ENCODE peak calls at places on chromosomes 12 and 14, in six cellular contexts. D is OCI-LY7, Q is neural progenitor cell, C is hepatocyte, Y is MM.1S, E is HCT116. P is an unnamed sample.

GRCh38 chr12:2877959-2878732 is 1.1 kb downstream of the RHNO1 start:
- DNase-seq in Y (no peak), E (no peak), C (peak; percentile 45), Q (peak; percentile 78), D (peak; percentile 54), P (peak; percentile 62)

GRCh38 chr12:62621239-62621638 is 154.6 kb downstream of the MON2 start:
- DNase-seq in Q (no peak), Y (no peak), C (no peak), D (no peak), E (no peak), P (no peak)

GRCh38 chr12:19382111-19382526 is 57.2 kb upstream of the AEBP2 start:
- DNase-seq in C (peak; percentile 32), Y (peak; percentile 25), D (no peak), E (no peak), Q (peak; percentile 16), P (peak; percentile 82)

GRCh38 chr14:100282766-100283419 is 23.4 kb downstream of the SLC25A29 start:
- DNase-seq in E (no peak), D (no peak), C (no peak), Q (no peak), Y (no peak), P (no peak)

GRCh38 chr12:132398386-132398991 is 69.1 kb upstream of the GALNT9 start:
- DNase-seq in E (no peak), D (no peak), Q (no peak), C (no peak), Y (no peak), P (no peak)

GRCh38 chr12:108377260-108377659 is 38.1 kb upstream of the CMKLR1 start:
- DNase-seq in C (no peak), Q (no peak), Y (no peak), E (no peak), D (no peak), P (no peak)

GRCh38 chr12:93857279-93857894 is 180.2 kb downstream of the CRADD start:
- DNase-seq in Q (no peak), Y (no peak), D (no peak), E (no peak), C (no peak), P (peak; percentile 76)

GRCh38 chr12:31339831-31340622 is 14.1 kb upstream of the SINHCAF start:
- DNase-seq in C (no peak), D (no peak), E (no peak), Y (no peak), Q (no peak), P (no peak)

GRCh38 chr12:95829395-95829794 is 29.4 kb upstream of the SNRPF start:
- DNase-seq in Q (no peak), C (no peak), Y (no peak), D (no peak), E (no peak), P (no peak)

GRCh38 chr12:104952816-104953215 is 5.3 kb downstream of the SLC41A2 start:
- DNase-seq in D (no peak), Y (no peak), E (no peak), C (no peak), Q (no peak), P (no peak)

GRCh38 chr14:59249029-59249428 is 60.6 kb downstream of the DAAM1 start:
- DNase-seq in Y (no peak), Q (peak; percentile 7), C (no peak), E (no peak), D (no peak), P (no peak)

GRCh38 chr14:96037891-96038557 is 1.1 kb upstream of the C14orf132 start:
- DNase-seq in D (no peak), E (peak; percentile 74), C (no peak), Q (no peak), Y (no peak), P (peak; percentile 77)

GRCh38 chr12:101327054-101327453 is 47.1 kb downstream of the UTP20 start:
- DNase-seq in Q (no peak), Y (no peak), D (no peak), E (no peak), C (no peak), P (no peak)

GRCh38 chr14:70514168-70515069 is 20.4 kb downstream of the ADAM20 start:
- DNase-seq in E (no peak), D (no peak), C (no peak), Y (no peak), Q (no peak), P (no peak)

GRCh38 chr14:32709072-32709471 is 229.6 kb upstream of the NPAS3 start:
- DNase-seq in E (no peak), Y (no peak), C (peak; percentile 24), D (no peak), Q (no peak), P (peak; percentile 90)

GRCh38 chr14:25042362-25043299 is 7.3 kb downstream of the STXBP6 start:
- DNase-seq in C (peak; percentile 79), Y (no peak), D (no peak), E (no peak), Q (peak; percentile 67), P (peak; percentile 72)

GRCh38 chr14:50113381-50113811 is 3.0 kb downstream of the VCPKMT start:
- DNase-seq in C (no peak), Q (no peak), D (no peak), Y (peak; percentile 30), E (no peak), P (no peak)
- H3K36me3 ChIP-seq in C (no peaks in the 10 kb centered on the region), Q (peaks cover 24% of the 10 kb centered on the region), D (peaks cover 68% of the 10 kb centered on the region), Y (no peaks in the 10 kb centered on the region), E (peaks cover 36% of the 10 kb centered on the region), P (peaks cover 52% of the 10 kb centered on the region)

GRCh38 chr14:85010186-85010585 is 519.8 kb upstream of the FLRT2 start:
- DNase-seq in C (no peak), Y (no peak), D (no peak), E (no peak), Q (no peak), P (no peak)
- H3K9me3 ChIP-seq in C (no peaks in the 10 kb centered on the region), Y (no peaks in the 10 kb centered on the region), D (no peaks in the 10 kb centered on the region), E (peaks cover 16% of the 10 kb centered on the region), Q (no peaks in the 10 kb centered on the region), P (no peaks in the 10 kb centered on the region)

DNA sequence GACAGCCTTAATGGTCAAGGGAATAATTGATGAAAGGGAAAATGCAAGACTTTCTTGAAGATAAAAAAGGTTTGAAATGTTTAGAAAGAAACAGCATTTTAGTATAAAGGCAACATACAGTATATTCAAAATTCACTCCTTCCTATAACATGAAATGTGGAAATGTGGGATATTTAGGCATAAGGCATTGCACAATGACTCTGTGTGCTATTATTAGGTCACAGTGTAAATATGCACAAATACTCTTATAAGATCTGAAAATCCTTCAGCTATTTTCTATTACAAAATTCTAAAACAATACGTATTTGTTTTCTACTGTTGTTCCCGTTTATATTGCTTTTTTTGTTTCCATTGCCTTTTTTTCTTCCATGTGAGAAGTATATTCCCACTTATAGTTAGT is 127.7 kb downstream of the SLC16A7 start:
- DNase-seq in C (no peak), Y (no peak), Q (no peak), E (no peak), D (no peak), P (peak; percentile 41)
- TF ChIP-seq EZH2phosphoT487 in C (no peak), Y (no peak), Q (no peak), E (no peak), D (no peak), P (no peak)

GRCh38 chr12:130805635-130806034 is 33.4 kb downstream of the STX2 start:
- DNase-seq in Y (no peak), E (no peak), D (no peak), C (no peak), Q (no peak), P (no peak)
- H3K36me3 ChIP-seq in Y (no peaks in the 10 kb centered on the region), E (peaks cover 14% of the 10 kb centered on the region), D (peaks cover 48% of the 10 kb centered on the region), C (no peaks in the 10 kb centered on the region), Q (no peaks in the 10 kb centered on the region), P (peaks cover 43% of the 10 kb centered on the region)

P was measured in GM23248.